ENCODE peak calls at places on chromosomes 13 and 19, in nine cellular contexts. One of them, this sample, is unnamed.
A peak's percentile ranks its signal among the peaks of the same experiment; 100 is the strongest.

GRCh38 chr19:8811315-8812172 is 20.6 kb downstream of the ZNF558 start:
- DNase-seq in H9: no peak
- DNase-seq in fibroblast of lung: peak; percentile 34
- DNase-seq in left ventricle myocardium inferior: no peak
- DNase-seq in tibial artery: no peak
- DNase-seq in IMR-90: peak; percentile 15
- DNase-seq in heart right ventricle: no peak
- DNase-seq in breast epithelium: no peak
- DNase-seq in mucosa of descending colon: no peak
- DNase-seq in this sample: no peak

GRCh38 chr13:95791084-95791722 is 114.3 kb downstream of the DNAJC3 start:
- DNase-seq in H9: no peak
- DNase-seq in fibroblast of lung: no peak
- DNase-seq in left ventricle myocardium inferior: no peak
- DNase-seq in tibial artery: no peak
- DNase-seq in IMR-90: no peak
- DNase-seq in heart right ventricle: no peak
- DNase-seq in breast epithelium: no peak
- DNase-seq in mucosa of descending colon: no peak
- DNase-seq in this sample: no peak

GRCh38 chr19:40683437-40683836 is 7.0 kb downstream of the NUMBL start:
- DNase-seq in H9: no peak
- DNase-seq in fibroblast of lung: no peak
- DNase-seq in left ventricle myocardium inferior: no peak
- DNase-seq in tibial artery: no peak
- DNase-seq in IMR-90: no peak
- DNase-seq in heart right ventricle: no peak
- DNase-seq in breast epithelium: no peak
- DNase-seq in mucosa of descending colon: no peak
- DNase-seq in this sample: peak; percentile 52

GRCh38 chr13:100490692-100491091 is 97.9 kb downstream of the GGACT start:
- DNase-seq in H9: peak; percentile 89
- DNase-seq in fibroblast of lung: no peak
- DNase-seq in left ventricle myocardium inferior: no peak
- DNase-seq in tibial artery: no peak
- DNase-seq in IMR-90: no peak
- DNase-seq in heart right ventricle: no peak
- DNase-seq in breast epithelium: no peak
- DNase-seq in mucosa of descending colon: no peak
- DNase-seq in this sample: no peak

GRCh38 chr13:77019756-77020155 is 7.2 kb downstream of the FBXL3 start:
- DNase-seq in H9: no peak
- DNase-seq in fibroblast of lung: no peak
- DNase-seq in left ventricle myocardium inferior: no peak
- DNase-seq in tibial artery: no peak
- DNase-seq in IMR-90: no peak
- DNase-seq in heart right ventricle: no peak
- DNase-seq in breast epithelium: no peak
- DNase-seq in mucosa of descending colon: no peak
- DNase-seq in this sample: no peak

GRCh38 chr13:40319699-40320586 is 346.5 kb downstream of the FOXO1 start:
- DNase-seq in H9: no peak
- DNase-seq in fibroblast of lung: no peak
- DNase-seq in left ventricle myocardium inferior: no peak
- DNase-seq in tibial artery: no peak
- DNase-seq in IMR-90: no peak
- DNase-seq in heart right ventricle: no peak
- DNase-seq in breast epithelium: no peak
- DNase-seq in mucosa of descending colon: no peak
- DNase-seq in this sample: no peak

GRCh38 chr13:60000986-60001385 is 162.7 kb downstream of the DIAPH3 start:
- DNase-seq in H9: no peak
- DNase-seq in fibroblast of lung: no peak
- DNase-seq in left ventricle myocardium inferior: no peak
- DNase-seq in tibial artery: no peak
- DNase-seq in IMR-90: no peak
- DNase-seq in heart right ventricle: no peak
- DNase-seq in breast epithelium: no peak
- DNase-seq in mucosa of descending colon: peak; percentile 23
- DNase-seq in this sample: no peak

GRCh38 chr13:60137911-60138570 is 25.7 kb downstream of the DIAPH3 start:
- DNase-seq in H9: no peak
- DNase-seq in fibroblast of lung: no peak
- DNase-seq in left ventricle myocardium inferior: no peak
- DNase-seq in tibial artery: no peak
- DNase-seq in IMR-90: no peak
- DNase-seq in heart right ventricle: no peak
- DNase-seq in breast epithelium: no peak
- DNase-seq in mucosa of descending colon: no peak
- DNase-seq in this sample: peak; percentile 85

GRCh38 chr13:25848822-25849740 is 202.7 kb downstream of the SHISA2 start:
- DNase-seq in H9: no peak
- DNase-seq in fibroblast of lung: no peak
- DNase-seq in left ventricle myocardium inferior: no peak
- DNase-seq in tibial artery: no peak
- DNase-seq in IMR-90: no peak
- DNase-seq in heart right ventricle: no peak
- DNase-seq in breast epithelium: no peak
- DNase-seq in mucosa of descending colon: no peak
- DNase-seq in this sample: no peak

GRCh38 chr19:35665157-35665556 is 1.2 kb upstream of the UPK1A start:
- DNase-seq in H9: no peak
- DNase-seq in fibroblast of lung: no peak
- DNase-seq in left ventricle myocardium inferior: no peak
- DNase-seq in tibial artery: no peak
- DNase-seq in IMR-90: no peak
- DNase-seq in heart right ventricle: no peak
- DNase-seq in breast epithelium: no peak
- DNase-seq in mucosa of descending colon: no peak
- DNase-seq in this sample: no peak

GRCh38 chr19:16676101-16676798 is 15.3 kb downstream of the TMEM38A start:
- DNase-seq in H9: no peak
- DNase-seq in fibroblast of lung: no peak
- DNase-seq in left ventricle myocardium inferior: no peak
- DNase-seq in tibial artery: no peak
- DNase-seq in IMR-90: no peak
- DNase-seq in heart right ventricle: no peak
- DNase-seq in breast epithelium: no peak
- DNase-seq in mucosa of descending colon: no peak
- DNase-seq in this sample: peak; percentile 70

GRCh38 chr19:48244289-48244688 is 11.4 kb downstream of the CARD8 start:
- DNase-seq in H9: no peak
- DNase-seq in fibroblast of lung: no peak
- DNase-seq in left ventricle myocardium inferior: no peak
- DNase-seq in tibial artery: no peak
- DNase-seq in IMR-90: no peak
- DNase-seq in heart right ventricle: no peak
- DNase-seq in breast epithelium: no peak
- DNase-seq in mucosa of descending colon: peak; percentile 16
- DNase-seq in this sample: no peak

GRCh38 chr19:3508771-3509535 is 2.8 kb downstream of the FZR1 start:
- DNase-seq in H9: no peak
- DNase-seq in fibroblast of lung: no peak
- DNase-seq in left ventricle myocardium inferior: no peak
- DNase-seq in tibial artery: no peak
- DNase-seq in IMR-90: peak; percentile 30
- DNase-seq in heart right ventricle: no peak
- DNase-seq in breast epithelium: no peak
- DNase-seq in mucosa of descending colon: no peak
- DNase-seq in this sample: no peak

GRCh38 chr13:45436953-45437352 is 18.8 kb upstream of the SLC25A30 start:
- DNase-seq in H9: no peak
- DNase-seq in fibroblast of lung: no peak
- DNase-seq in left ventricle myocardium inferior: no peak
- DNase-seq in tibial artery: no peak
- DNase-seq in IMR-90: no peak
- DNase-seq in heart right ventricle: no peak
- DNase-seq in breast epithelium: no peak
- DNase-seq in mucosa of descending colon: no peak
- DNase-seq in this sample: no peak

GRCh38 chr19:55158848-55159793 is 1.6 kb upstream of the TNNI3 start:
- DNase-seq in H9: peak; percentile 73
- DNase-seq in fibroblast of lung: peak; percentile 64
- DNase-seq in left ventricle myocardium inferior: peak; percentile 86
- DNase-seq in tibial artery: no peak
- DNase-seq in IMR-90: no peak
- DNase-seq in heart right ventricle: peak; percentile 84
- DNase-seq in breast epithelium: no peak
- DNase-seq in mucosa of descending colon: no peak
- DNase-seq in this sample: no peak

GRCh38 chr19:33047422-33047821 is 17.3 kb downstream of the RHPN2 start:
- DNase-seq in H9: peak; percentile 91
- DNase-seq in fibroblast of lung: no peak
- DNase-seq in left ventricle myocardium inferior: no peak
- DNase-seq in tibial artery: no peak
- DNase-seq in IMR-90: no peak
- DNase-seq in heart right ventricle: no peak
- DNase-seq in breast epithelium: peak; percentile 61
- DNase-seq in mucosa of descending colon: peak; percentile 87
- DNase-seq in this sample: peak; percentile 99

GRCh38 chr19:16571689-16572331 is 405 bp downstream of the SLC35E1 start:
- DNase-seq in H9: no peak
- DNase-seq in fibroblast of lung: peak; percentile 12
- DNase-seq in left ventricle myocardium inferior: no peak
- DNase-seq in tibial artery: no peak
- DNase-seq in IMR-90: peak; percentile 20
- DNase-seq in heart right ventricle: peak; percentile 42
- DNase-seq in breast epithelium: no peak
- DNase-seq in mucosa of descending colon: no peak
- DNase-seq in this sample: peak; percentile 44

GRCh38 chr19:2294377-2295335 is 12.7 kb upstream of the PEAK3 start:
- DNase-seq in H9: no peak
- DNase-seq in fibroblast of lung: peak; percentile 55
- DNase-seq in left ventricle myocardium inferior: no peak
- DNase-seq in tibial artery: peak; percentile 81
- DNase-seq in IMR-90: peak; percentile 54
- DNase-seq in heart right ventricle: no peak
- DNase-seq in breast epithelium: no peak
- DNase-seq in mucosa of descending colon: no peak
- DNase-seq in this sample: no peak

GRCh38 chr19:55112781-55113569 is 4.5 kb downstream of the PPP1R12C start:
- DNase-seq in H9: peak; percentile 66
- DNase-seq in fibroblast of lung: no peak
- DNase-seq in left ventricle myocardium inferior: no peak
- DNase-seq in tibial artery: no peak
- DNase-seq in IMR-90: no peak
- DNase-seq in heart right ventricle: no peak
- DNase-seq in breast epithelium: no peak
- DNase-seq in mucosa of descending colon: no peak
- DNase-seq in this sample: no peak

GRCh38 chr19:38280030-38280921 is 15.9 kb downstream of the SPINT2 start:
- DNase-seq in H9: no peak
- DNase-seq in fibroblast of lung: no peak
- DNase-seq in left ventricle myocardium inferior: no peak
- DNase-seq in tibial artery: no peak
- DNase-seq in IMR-90: no peak
- DNase-seq in heart right ventricle: no peak
- DNase-seq in breast epithelium: no peak
- DNase-seq in mucosa of descending colon: no peak
- DNase-seq in this sample: no peak
- H3K4me1 ChIP-seq in H9: no peaks in the 10 kb centered on the region
- H3K4me1 ChIP-seq in fibroblast of lung: peaks cover 16% of the 10 kb centered on the region
- H3K4me1 ChIP-seq in left ventricle myocardium inferior: peaks cover 78% of the 10 kb centered on the region
- H3K4me1 ChIP-seq in tibial artery: no peaks in the 10 kb centered on the region
- H3K4me1 ChIP-seq in IMR-90: peaks cover 14% of the 10 kb centered on the region
- H3K4me1 ChIP-seq in heart right ventricle: peaks cover 9% of the 10 kb centered on the region
- H3K4me1 ChIP-seq in breast epithelium: no peaks in the 10 kb centered on the region
- H3K4me1 ChIP-seq in mucosa of descending colon: peaks cover 36% of the 10 kb centered on the region
- H3K4me1 ChIP-seq in this sample: peaks cover 29% of the 10 kb centered on the region

GRCh38 chr19:41815301-41815700 is 18.9 kb downstream of the CEACAM3 start:
- DNase-seq in H9: no peak
- DNase-seq in fibroblast of lung: no peak
- DNase-seq in left ventricle myocardium inferior: no peak
- DNase-seq in tibial artery: no peak
- DNase-seq in IMR-90: no peak
- DNase-seq in heart right ventricle: no peak
- DNase-seq in breast epithelium: no peak
- DNase-seq in mucosa of descending colon: no peak
- DNase-seq in this sample: no peak
- H3K4me1 ChIP-seq in H9: no peaks in the 10 kb centered on the region
- H3K4me1 ChIP-seq in fibroblast of lung: no peaks in the 10 kb centered on the region
- H3K4me1 ChIP-seq in left ventricle myocardium inferior: no peaks in the 10 kb centered on the region
- H3K4me1 ChIP-seq in tibial artery: no peaks in the 10 kb centered on the region
- H3K4me1 ChIP-seq in IMR-90: no peaks in the 10 kb centered on the region
- H3K4me1 ChIP-seq in heart right ventricle: no peaks in the 10 kb centered on the region
- H3K4me1 ChIP-seq in breast epithelium: no peaks in the 10 kb centered on the region
- H3K4me1 ChIP-seq in mucosa of descending colon: no peaks in the 10 kb centered on the region
- H3K4me1 ChIP-seq in this sample: no peaks in the 10 kb centered on the region

GRCh38 chr19:28880735-28881401 is 332.1 kb downstream of the UQCRFS1 start:
- DNase-seq in H9: peak; percentile 65
- DNase-seq in fibroblast of lung: no peak
- DNase-seq in left ventricle myocardium inferior: no peak
- DNase-seq in tibial artery: no peak
- DNase-seq in IMR-90: no peak
- DNase-seq in heart right ventricle: no peak
- DNase-seq in breast epithelium: no peak
- DNase-seq in mucosa of descending colon: no peak
- DNase-seq in this sample: no peak

GRCh38 chr19:28884786-28885476 is 328.0 kb downstream of the UQCRFS1 start:
- DNase-seq in H9: no peak
- DNase-seq in fibroblast of lung: no peak
- DNase-seq in left ventricle myocardium inferior: peak; percentile 41
- DNase-seq in tibial artery: no peak
- DNase-seq in IMR-90: no peak
- DNase-seq in heart right ventricle: no peak
- DNase-seq in breast epithelium: no peak
- DNase-seq in mucosa of descending colon: no peak
- DNase-seq in this sample: no peak

GRCh38 chr19:28881616-28882015 is 331.3 kb downstream of the UQCRFS1 start:
- DNase-seq in H9: no peak
- DNase-seq in fibroblast of lung: no peak
- DNase-seq in left ventricle myocardium inferior: no peak
- DNase-seq in tibial artery: no peak
- DNase-seq in IMR-90: no peak
- DNase-seq in heart right ventricle: no peak
- DNase-seq in breast epithelium: no peak
- DNase-seq in mucosa of descending colon: no peak
- DNase-seq in this sample: no peak

GRCh38 chr19:28883241-28883693 is 329.7 kb downstream of the UQCRFS1 start:
- DNase-seq in H9: peak; percentile 34
- DNase-seq in fibroblast of lung: peak; percentile 27
- DNase-seq in left ventricle myocardium inferior: peak; percentile 52
- DNase-seq in tibial artery: no peak
- DNase-seq in IMR-90: peak; percentile 41
- DNase-seq in heart right ventricle: peak; percentile 23
- DNase-seq in breast epithelium: peak; percentile 44
- DNase-seq in mucosa of descending colon: peak; percentile 1
- DNase-seq in this sample: no peak

GRCh38 chr19:28882818-28883217 is 330.1 kb downstream of the UQCRFS1 start:
- DNase-seq in H9: no peak
- DNase-seq in fibroblast of lung: no peak
- DNase-seq in left ventricle myocardium inferior: no peak
- DNase-seq in tibial artery: no peak
- DNase-seq in IMR-90: no peak
- DNase-seq in heart right ventricle: no peak
- DNase-seq in breast epithelium: no peak
- DNase-seq in mucosa of descending colon: no peak
- DNase-seq in this sample: no peak
- H3K4me1 ChIP-seq in H9: peaks cover 27% of the 10 kb centered on the region
- H3K4me1 ChIP-seq in fibroblast of lung: peaks cover 11% of the 10 kb centered on the region
- H3K4me1 ChIP-seq in left ventricle myocardium inferior: peaks cover 33% of the 10 kb centered on the region
- H3K4me1 ChIP-seq in tibial artery: no peaks in the 10 kb centered on the region
- H3K4me1 ChIP-seq in IMR-90: no peaks in the 10 kb centered on the region
- H3K4me1 ChIP-seq in heart right ventricle: peaks cover 3% of the 10 kb centered on the region
- H3K4me1 ChIP-seq in breast epithelium: no peaks in the 10 kb centered on the region
- H3K4me1 ChIP-seq in mucosa of descending colon: no peaks in the 10 kb centered on the region
- H3K4me1 ChIP-seq in this sample: no peaks in the 10 kb centered on the region

GRCh38 chr13:33640832-33641231 is 177.1 kb upstream of the RFC3 start:
- DNase-seq in H9: no peak
- DNase-seq in fibroblast of lung: no peak
- DNase-seq in left ventricle myocardium inferior: no peak
- DNase-seq in tibial artery: no peak
- DNase-seq in IMR-90: peak; percentile 18
- DNase-seq in heart right ventricle: no peak
- DNase-seq in breast epithelium: no peak
- DNase-seq in mucosa of descending colon: no peak
- DNase-seq in this sample: peak; percentile 74
- H3K4me1 ChIP-seq in H9: peaks cover 12% of the 10 kb centered on the region
- H3K4me1 ChIP-seq in fibroblast of lung: peaks cover 27% of the 10 kb centered on the region
- H3K4me1 ChIP-seq in left ventricle myocardium inferior: peaks cover 83% of the 10 kb centered on the region
- H3K4me1 ChIP-seq in tibial artery: no peaks in the 10 kb centered on the region
- H3K4me1 ChIP-seq in IMR-90: peaks cover 25% of the 10 kb centered on the region
- H3K4me1 ChIP-seq in heart right ventricle: peaks cover 5% of the 10 kb centered on the region
- H3K4me1 ChIP-seq in breast epithelium: no peaks in the 10 kb centered on the region
- H3K4me1 ChIP-seq in mucosa of descending colon: no peaks in the 10 kb centered on the region
- H3K4me1 ChIP-seq in this sample: peaks cover 7% of the 10 kb centered on the region

This sample was measured in trophoblast cell.